ENCODE peak calls at places on chromosomes 3 and 15, in five cellular contexts. N is caudate nucleus, K is sigmoid colon, S is transverse colon, Y is right lobe of liver. Z is an unnamed sample.

GRCh38 chr3:121619691-121620090 is 26.5 kb downstream of the FBXO40 start:
- DNase-seq in K (no peak), Y (no peak), N (no peak), S (no peak), Z (no peak)

GRCh38 chr15:83747718-83748110 is 93.8 kb downstream of the ADAMTSL3 start:
- DNase-seq in N (no peak), S (no peak), K (no peak), Y (no peak), Z (no peak)

GRCh38 chr3:141323936-141324704 is 44.2 kb upstream of the ZBTB38 start:
- DNase-seq in N (no peak), S (no peak), K (no peak), Y (no peak), Z (no peak)

GRCh38 chr15:40083756-40084101 is 24.9 kb downstream of the BMF start:
- DNase-seq in N (no peak), Y (no peak), K (no peak), S (no peak), Z (no peak)

GRCh38 chr3:38645076-38645475 is 4.4 kb downstream of the SCN5A start:
- DNase-seq in N (no peak), S (no peak), K (peak), Y (no peak), Z (no peak)

GRCh38 chr15:58491151-58491473 is 59.3 kb downstream of the LIPC start:
- DNase-seq in K (no peak), N (no peak), S (no peak), Y (no peak), Z (no peak)

GRCh38 chr15:73927003-73927475 is 777 bp downstream of the LOXL1 start:
- DNase-seq in Y (peak), K (peak), S (peak), N (no peak), Z (peak)

GRCh38 chr3:152197937-152198336 is 70.8 kb upstream of the MBNL1 start:
- DNase-seq in S (no peak), K (no peak), Y (no peak), N (no peak), Z (no peak)

GRCh38 chr15:92158426-92158825 is 235.3 kb upstream of the ST8SIA2 start:
- DNase-seq in N (no peak), K (no peak), Y (no peak), S (no peak), Z (no peak)

GRCh38 chr15:45376967-45377629 is 1.2 kb downstream of the GATM start:
- DNase-seq in K (no peak), N (no peak), S (no peak), Y (no peak), Z (no peak)

GRCh38 chr15:36108539-36108938 is 470.9 kb upstream of the CDIN1 start:
- DNase-seq in Y (no peak), S (no peak), N (no peak), K (no peak), Z (no peak)

GRCh38 chr15:54722342-54722986 is 474.3 kb downstream of the RSL24D1 start:
- DNase-seq in Y (no peak), K (no peak), N (no peak), S (no peak), Z (no peak)

GRCh38 chr3:67357610-67358458 is 296.6 kb downstream of the SUCLG2 start:
- DNase-seq in K (peak), S (no peak), N (no peak), Y (no peak), Z (no peak)

GRCh38 chr3:64345351-64345750 is 120.1 kb upstream of the PRICKLE2 start:
- DNase-seq in N (no peak), S (no peak), Y (no peak), K (peak), Z (no peak)

GRCh38 chr3:135267487-135267886 is 472.4 kb downstream of the EPHB1 start:
- DNase-seq in S (no peak), K (no peak), N (no peak), Y (no peak), Z (no peak)

DNA sequence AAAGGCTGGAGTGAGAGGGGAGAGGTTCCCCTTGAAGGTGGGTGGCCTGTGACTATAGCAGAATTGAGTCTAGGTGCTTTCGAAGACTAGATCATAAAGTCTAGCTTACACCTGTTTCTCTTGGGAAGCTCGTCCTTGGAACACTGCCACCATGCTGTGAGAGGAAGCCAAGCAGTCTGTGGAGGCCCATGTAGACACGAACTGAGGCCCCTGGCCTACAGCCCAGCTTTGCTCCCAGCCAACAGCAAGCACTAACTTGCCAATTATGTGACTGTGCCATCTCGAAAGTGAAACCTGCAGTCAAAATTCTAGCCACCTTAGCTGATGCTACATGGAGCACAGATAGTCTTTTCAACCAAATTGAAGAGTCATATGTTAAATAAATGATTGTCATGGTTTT is 190.5 kb upstream of the NECTIN3 start:
- DNase-seq in S (peak), N (peak), K (peak), Y (peak), Z (peak)
- H3K27ac ChIP-seq in S (no peak), N (no peak), K (no peak), Y (peak), Z (no peak)

GRCh38 chr3:72721696-72722381 is 126.4 kb downstream of the SHQ1 start:
- DNase-seq in K (no peak), S (no peak), Y (no peak), N (no peak), Z (no peak)
- H3K27ac ChIP-seq in K (no peak), S (no peak), Y (no peak), N (no peak), Z (no peak)

DNA sequence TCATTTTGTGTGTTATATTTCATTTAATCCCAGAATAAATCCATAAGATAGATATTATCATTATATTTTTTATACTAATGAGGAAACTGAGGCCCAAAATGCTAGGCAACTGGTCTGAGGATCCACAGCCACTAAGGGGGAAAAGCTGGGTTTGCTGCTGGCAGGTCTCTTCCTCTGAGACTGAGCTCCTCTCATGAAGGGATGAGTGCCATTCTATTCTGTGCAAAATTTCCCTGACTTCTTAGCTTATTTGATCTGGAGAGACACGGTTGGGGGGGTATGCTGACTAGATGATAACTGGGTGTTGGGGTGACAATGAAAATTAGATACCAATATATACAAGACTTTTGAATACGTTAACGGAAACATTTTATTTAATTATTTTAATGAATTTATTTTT is 1.9 kb downstream of the GCSAM start:
- DNase-seq in K (no peak), N (no peak), S (no peak), Y (no peak), Z (no peak)
- H3K27ac ChIP-seq in K (no peak), N (no peak), S (no peak), Y (no peak), Z (no peak)

GRCh38 chr3:45666729-45667440 is 22.3 kb upstream of the SACM1L start:
- DNase-seq in Y (no peak), K (no peak), N (peak), S (no peak), Z (no peak)

GRCh38 chr3:45665101-45665572 is 24.1 kb upstream of the SACM1L start:
- DNase-seq in S (peak), N (no peak), K (no peak), Y (no peak), Z (no peak)

GRCh38 chr3:45660567-45660901 is 28.7 kb upstream of the SACM1L start:
- DNase-seq in N (no peak), Y (no peak), K (no peak), S (no peak), Z (no peak)

GRCh38 chr3:45667569-45667967 is 21.6 kb upstream of the SACM1L start:
- DNase-seq in S (no peak), K (no peak), Y (no peak), N (no peak), Z (no peak)

DNA sequence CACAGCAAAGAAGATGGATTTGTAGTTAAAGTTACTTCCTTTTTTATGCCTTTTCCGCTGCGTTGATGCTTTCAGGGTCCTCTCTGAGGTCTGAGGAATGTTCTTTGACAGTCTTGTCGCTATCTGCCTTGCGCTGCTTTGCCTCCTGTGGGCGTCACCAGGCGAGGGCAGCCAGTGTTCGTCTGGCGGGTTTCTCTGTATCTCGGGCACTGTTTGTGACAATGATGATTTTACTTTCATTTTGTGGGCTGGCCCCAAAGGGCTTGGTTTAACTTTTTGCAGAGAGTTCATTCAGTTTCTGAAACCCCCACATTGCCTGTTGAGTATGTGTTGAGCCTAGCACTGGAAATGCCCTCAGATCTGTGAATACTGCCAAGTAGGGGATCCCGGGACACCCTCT is 24.6 kb upstream of the SACM1L start:
- DNase-seq in K (no peak), S (peak), N (no peak), Y (peak), Z (peak)
- H3K27ac ChIP-seq in K (no peak), S (peak), N (no peak), Y (peak), Z (peak)

DNA sequence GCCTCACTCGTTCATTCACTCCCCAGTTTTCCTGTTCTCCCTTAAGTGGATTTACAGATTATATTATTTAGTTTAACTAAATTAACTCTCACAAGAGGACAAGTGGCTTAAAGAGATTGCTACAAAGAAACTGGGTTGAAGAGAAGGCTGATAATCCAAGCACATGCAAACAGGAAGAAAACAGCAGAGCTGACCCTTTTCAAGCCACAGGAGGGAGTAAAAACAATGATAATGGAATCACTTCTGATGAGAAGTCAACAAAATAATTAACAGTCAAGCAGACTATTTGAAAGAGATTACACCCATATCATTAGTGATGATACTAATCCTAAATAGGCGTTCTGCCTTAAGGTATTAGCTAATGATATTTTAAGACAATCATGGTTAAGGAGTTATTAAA is 31.7 kb downstream of the BOC start:
- DNase-seq in N (no peak), Y (no peak), K (no peak), S (no peak), Z (no peak)
- H3K27ac ChIP-seq in N (no peak), Y (no peak), K (peak), S (peak), Z (no peak)

GRCh38 chr3:111299070-111299672 is 227.6 kb downstream of the NECTIN3 start:
- DNase-seq in N (no peak), K (no peak), S (no peak), Y (no peak), Z (no peak)

GRCh38 chr3:111303760-111304159 is 232.1 kb downstream of the NECTIN3 start:
- DNase-seq in N (no peak), S (no peak), K (no peak), Y (no peak), Z (no peak)

GRCh38 chr3:111302073-111302472 is 230.5 kb downstream of the NECTIN3 start:
- DNase-seq in K (no peak), N (no peak), Y (no peak), S (no peak), Z (no peak)

GRCh38 chr3:111301238-111301798 is 229.7 kb downstream of the NECTIN3 start:
- DNase-seq in S (no peak), N (no peak), K (no peak), Y (no peak), Z (no peak)
- H3K27ac ChIP-seq in S (no peak), N (no peak), K (no peak), Y (no peak), Z (no peak)

DNA sequence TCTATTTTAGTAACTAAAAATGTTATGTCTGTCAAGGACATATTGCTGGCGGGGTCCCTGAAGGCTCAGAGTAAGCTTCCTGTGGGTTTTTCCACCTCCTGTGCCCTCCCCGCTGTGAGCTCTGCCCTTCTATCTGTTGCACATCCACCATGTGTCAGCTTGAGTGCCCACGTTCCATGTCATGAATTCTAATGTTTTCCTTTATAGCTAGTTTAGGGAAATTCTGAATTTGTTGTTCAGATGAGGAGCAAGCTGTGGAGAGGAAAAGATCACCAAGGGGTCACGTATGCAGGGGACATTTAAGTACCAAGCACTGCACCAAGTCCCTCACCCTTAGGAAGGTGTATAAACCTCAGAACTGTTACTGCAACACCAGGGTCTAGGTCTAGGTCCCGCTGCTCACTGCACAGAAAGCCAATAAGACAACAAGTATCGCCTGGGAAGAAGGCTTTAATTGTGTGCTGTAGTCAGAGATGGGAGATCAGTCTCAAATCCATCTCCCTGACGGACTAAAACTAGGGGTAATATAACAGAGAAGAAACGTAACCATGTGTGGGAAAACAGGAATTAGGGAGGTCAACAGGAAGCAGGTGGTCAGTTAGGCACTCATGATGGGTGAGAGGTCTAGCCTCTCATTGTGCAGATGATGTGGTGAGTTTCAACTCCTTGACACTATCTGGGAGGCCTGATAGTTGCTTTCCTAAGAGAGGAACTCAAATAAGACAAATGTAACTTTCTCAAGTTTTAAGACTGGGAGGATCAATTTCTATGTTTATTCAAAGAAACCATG is 9.7 kb downstream of the GP9 start:
- DNase-seq in K (no peak), S (no peak), Y (no peak), N (no peak), Z (no peak)
- H3K27ac ChIP-seq in K (no peak), S (no peak), Y (no peak), N (no peak), Z (no peak)

GRCh38 chr3:150345021-150345538 is 63.0 kb upstream of the TSC22D2 start:
- DNase-seq in S (peak), K (no peak), N (no peak), Y (peak), Z (no peak)

GRCh38 chr3:150344079-150344478 is 64.0 kb upstream of the TSC22D2 start:
- DNase-seq in S (no peak), K (no peak), Y (no peak), N (no peak), Z (no peak)

GRCh38 chr3:150349314-150350097 is 58.6 kb upstream of the TSC22D2 start:
- DNase-seq in N (peak), Y (no peak), S (no peak), K (peak), Z (peak)

GRCh38 chr3:150348500-150348899 is 59.6 kb upstream of the TSC22D2 start:
- DNase-seq in S (peak), N (no peak), K (peak), Y (no peak), Z (no peak)

GRCh38 chr3:150346956-150347863 is 60.9 kb upstream of the TSC22D2 start:
- DNase-seq in N (no peak), K (no peak), S (no peak), Y (no peak), Z (no peak)
- H3K27ac ChIP-seq in N (no peak), K (peak), S (no peak), Y (no peak), Z (no peak)